ENCODE peak calls at places on chromosomes 2 and 18, in nine cellular contexts. N, C, G, A, L, I, X, B and W are unnamed samples.

GRCh38 chr2:217903142-217903858 is 99.5 kb downstream of the TNS1 start:
- DNase-seq in C (no peak), A (no peak), I (no peak), N (no peak), X (no peak), G (no peak), B (no peak), L (no peak), W (no peak)

GRCh38 chr2:175478369-175478768 is 296.9 kb upstream of the ATP5MC3 start:
- DNase-seq in B (no peak), I (no peak), L (no peak), A (no peak), G (no peak), C (no peak), X (no peak), N (no peak), W (no peak)

GRCh38 chr18:75679347-75679746 is 251.8 kb upstream of the SMIM21 start:
- DNase-seq in L (no peak), X (no peak), B (no peak), G (no peak), I (no peak), N (no peak), A (peak; percentile 24), C (no peak), W (no peak)

GRCh38 chr2:10520154-10520553 is 72.0 kb upstream of the ODC1 start:
- DNase-seq in X (no peak), N (no peak), I (no peak), L (no peak), G (no peak), C (no peak), A (no peak), B (no peak), W (no peak)

GRCh38 chr2:237577956-237578870 is 11.8 kb downstream of the PRLH start:
- DNase-seq in A (no peak), I (no peak), N (no peak), B (no peak), G (no peak), L (peak; percentile 15), C (no peak), X (no peak), W (peak; percentile 71)

GRCh38 chr2:17571681-17572080 is 31.2 kb downstream of the VSNL1 start:
- DNase-seq in I (no peak), L (no peak), A (no peak), B (no peak), X (no peak), C (no peak), G (no peak), N (no peak), W (no peak)

GRCh38 chr2:175577405-175577986 is 396.0 kb upstream of the ATP5MC3 start:
- DNase-seq in L (no peak), X (no peak), A (no peak), G (no peak), N (no peak), C (no peak), B (no peak), I (no peak), W (no peak)

GRCh38 chr2:44596537-44597320 is 235.0 kb downstream of the CAMKMT start:
- DNase-seq in N (no peak), I (no peak), A (peak; percentile 31), C (no peak), B (peak; percentile 52), X (no peak), G (no peak), L (no peak), W (no peak)

GRCh38 chr2:24652265-24653232 is 140.6 kb downstream of the PTRHD1 start:
- DNase-seq in B (no peak), I (no peak), G (peak; percentile 32), A (no peak), L (no peak), X (no peak), C (no peak), N (no peak), W (no peak)

GRCh38 chr2:241988146-241988545 is 118.6 kb downstream of the RTP5 start:
- DNase-seq in A (no peak), N (no peak), G (no peak), B (no peak), I (no peak), X (no peak), C (peak; percentile 36), L (no peak), W (no peak)

GRCh38 chr2:134479696-134480330 is 225.9 kb downstream of the MGAT5 start:
- DNase-seq in L (no peak), X (no peak), B (no peak), G (no peak), A (no peak), N (no peak), C (no peak), I (no peak), W (no peak)

GRCh38 chr18:3596324-3597158 is 146.6 kb downstream of the TGIF1 start:
- DNase-seq in N (no peak), L (peak; percentile 62), G (peak; percentile 66), X (no peak), A (no peak), B (no peak), C (no peak), I (no peak), W (no peak)

GRCh38 chr2:74378007-74378406 is 2.1 kb downstream of the DCTN1 start:
- DNase-seq in G (no peak), N (no peak), I (no peak), C (no peak), A (no peak), B (no peak), X (no peak), L (no peak), W (no peak)

GRCh38 chr2:77813614-77814013 is 291.4 kb upstream of the LRRTM4 start:
- DNase-seq in C (no peak), X (no peak), I (no peak), B (no peak), L (no peak), N (no peak), G (no peak), A (no peak), W (no peak)

GRCh38 chr2:237413293-237414055 is 490 bp downstream of the COL6A3 start:
- DNase-seq in G (no peak), A (no peak), N (no peak), B (no peak), X (no peak), L (no peak), C (no peak), I (no peak), W (no peak)

GRCh38 chr18:48947583-48947982 is 3.2 kb downstream of the SMAD7 start:
- DNase-seq in X (no peak), A (no peak), N (no peak), C (no peak), I (no peak), L (no peak), B (no peak), G (no peak), W (no peak)

GRCh38 chr18:62505669-62506494 is 16.9 kb upstream of the ZCCHC2 start:
- DNase-seq in G (peak; percentile 64), B (no peak), L (no peak), N (peak; percentile 34), A (no peak), I (no peak), X (peak; percentile 7), C (no peak), W (peak; percentile 30)

GRCh38 chr2:170716851-170717598 is 1.9 kb downstream of the SP5 start:
- DNase-seq in B (no peak), C (peak; percentile 74), A (no peak), G (peak; percentile 42), I (no peak), L (peak; percentile 67), X (no peak), N (peak; percentile 23), W (no peak)